ENCODE peak calls at places on chromosomes 4 and X, in ten cellular contexts. X is transverse colon, L is IMR-90, U is dorsolateral prefrontal cortex, Y is aorta, T is right cardiac atrium, Z is GM12865, A is upper lobe of right lung, J is psoas muscle, G is heart left ventricle. Q is an unnamed sample.

GRCh38 chr4:77619408-77619807 is 13.8 kb downstream of the CXCL13 start:
- DNase-seq in X (no peak), L (no peak), U (no peak), Y (no peak), T (no peak), Z (no peak), A (no peak), J (no peak), G (no peak), Q (no peak)

GRCh38 chr4:47577779-47578553 is 92.9 kb downstream of the ATP10D start:
- DNase-seq in X (no peak), L (peak; percentile 17), U (no peak), Y (no peak), T (no peak), Z (no peak), A (no peak), J (no peak), G (peak; percentile 16), Q (no peak)

GRCh38 chr4:112418092-112418491 is 97.9 kb downstream of the NEUROG2 start:
- DNase-seq in X (no peak), L (no peak), U (no peak), Y (no peak), T (no peak), Z (peak; percentile 4), A (no peak), J (no peak), G (no peak), Q (no peak)

GRCh38 chrX:134174273-134174660 is 62.7 kb upstream of the CCDC160 start:
- DNase-seq in X (no peak), L (no peak), U (no peak), Y (no peak), T (no peak), Z (no peak), A (no peak), J (no peak), G (no peak), Q (no peak)

GRCh38 chr4:2907706-2908293 is 55.4 kb downstream of the NOP14 start:
- DNase-seq in X (no peak), L (no peak), U (no peak), Y (no peak), T (no peak), Z (no peak), A (no peak), J (no peak), G (no peak), Q (no peak)

GRCh38 chr4:183987987-183988392 is 82.9 kb downstream of the STOX2 start:
- DNase-seq in X (peak; percentile 61), L (peak; percentile 95), U (peak; percentile 60), Y (peak; percentile 78), T (peak; percentile 76), Z (no peak), A (no peak), J (peak; percentile 77), G (peak; percentile 82), Q (no peak)

GRCh38 chr4:153622093-153622492 is 62.0 kb upstream of the TLR2 start:
- DNase-seq in X (no peak), L (no peak), U (no peak), Y (no peak), T (no peak), Z (no peak), A (no peak), J (no peak), G (no peak), Q (no peak)

GRCh38 chr4:169219440-169219839 is 51.3 kb downstream of the SH3RF1 start:
- DNase-seq in X (no peak), L (no peak), U (no peak), Y (no peak), T (no peak), Z (no peak), A (no peak), J (no peak), G (no peak), Q (no peak)

GRCh38 chr4:183906736-183907651 is 1.9 kb downstream of the STOX2 start:
- DNase-seq in X (no peak), L (no peak), U (peak; percentile 59), Y (no peak), T (peak; percentile 64), Z (no peak), A (peak; percentile 63), J (no peak), G (peak; percentile 15), Q (no peak)

GRCh38 chrX:14496674-14497073 is 32.7 kb upstream of the GLRA2 start:
- DNase-seq in X (no peak), L (no peak), U (no peak), Y (no peak), T (no peak), Z (peak; percentile 5), A (no peak), J (no peak), G (no peak), Q (no peak)

GRCh38 chr4:48780867-48781219 is 764 bp upstream of the FRYL start:
- DNase-seq in X (peak; percentile 60), L (peak; percentile 43), U (no peak), Y (no peak), T (peak; percentile 55), Z (peak; percentile 62), A (no peak), J (no peak), G (peak; percentile 48), Q (no peak)

GRCh38 chr4:38733663-38734062 is 49.1 kb downstream of the TLR10 start:
- DNase-seq in X (no peak), L (no peak), U (no peak), Y (no peak), T (no peak), Z (no peak), A (no peak), J (no peak), G (no peak), Q (no peak)

DNA sequence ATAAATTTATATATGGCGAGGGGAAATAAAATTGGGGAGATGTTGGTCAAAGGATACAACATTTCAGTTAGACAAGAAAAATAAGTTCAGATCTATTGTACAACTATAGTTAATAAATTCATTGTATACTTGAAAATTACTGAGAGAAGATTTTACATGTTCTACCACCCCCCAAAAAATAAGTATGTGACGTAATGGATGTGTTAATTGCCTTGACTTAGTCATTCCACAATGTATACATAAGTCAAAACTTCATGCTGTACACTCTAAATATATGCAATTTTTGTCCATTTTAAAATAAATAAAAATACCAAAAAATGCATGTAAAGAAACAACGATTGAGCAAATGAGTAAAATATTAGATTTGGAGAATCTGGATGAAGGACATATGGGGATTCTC is 1.8 kb downstream of the USP11 start:
- DNase-seq in X (no peak), L (peak; percentile 52), U (no peak), Y (no peak), T (no peak), Z (no peak), A (no peak), J (no peak), G (no peak), Q (no peak)
- H3K4me3 ChIP-seq in X (peak overlapping the region; percentile 83), L (no peak overlapping the region), U (peak overlapping the region; percentile 76), Y (no peak overlapping the region), T (peak overlapping the region; percentile 84), Z (peak overlapping the region; percentile 87), A (peak overlapping the region; percentile 60), J (peak overlapping the region; percentile 71), G (peak overlapping the region; percentile 77), Q (peak overlapping the region; percentile 69)

GRCh38 chr4:26029512-26030131 is 115.6 kb downstream of the SMIM20 start:
- DNase-seq in X (no peak), L (no peak), U (no peak), Y (peak; percentile 83), T (peak; percentile 68), Z (peak; percentile 16), A (no peak), J (no peak), G (no peak), Q (no peak)

GRCh38 chr4:26031704-26032103 is 117.7 kb downstream of the SMIM20 start:
- DNase-seq in X (no peak), L (no peak), U (no peak), Y (no peak), T (no peak), Z (no peak), A (no peak), J (no peak), G (no peak), Q (no peak)

GRCh38 chr4:26028793-26029511 is 114.9 kb downstream of the SMIM20 start:
- DNase-seq in X (peak; percentile 71), L (peak; percentile 58), U (no peak), Y (peak; percentile 93), T (peak; percentile 92), Z (peak; percentile 76), A (peak; percentile 89), J (peak; percentile 83), G (peak; percentile 65), Q (no peak)

GRCh38 chr4:26030780-26031179 is 116.8 kb downstream of the SMIM20 start:
- DNase-seq in X (no peak), L (no peak), U (no peak), Y (no peak), T (no peak), Z (peak; percentile 21), A (no peak), J (no peak), G (no peak), Q (no peak)

DNA sequence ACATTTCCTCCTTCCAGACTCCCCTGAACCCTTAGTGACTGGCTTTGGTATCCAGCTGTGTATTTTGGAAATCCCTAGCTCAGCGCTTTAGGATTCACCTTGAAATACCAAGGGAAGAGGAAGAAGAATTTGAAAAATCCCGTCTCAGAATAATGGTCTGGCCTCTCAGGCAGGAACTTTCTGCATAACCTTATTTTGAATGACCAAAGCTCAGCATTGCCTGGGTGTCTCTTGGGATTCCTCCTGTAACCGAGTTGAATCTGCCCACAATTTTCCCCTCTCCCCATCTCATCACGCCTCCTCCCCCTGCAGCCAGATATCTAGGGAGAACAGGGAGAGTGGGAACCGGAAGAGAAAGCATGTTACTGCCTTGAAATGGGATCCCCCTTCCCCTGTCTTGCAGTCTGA is 116.2 kb downstream of the SMIM20 start:
- DNase-seq in X (no peak), L (no peak), U (no peak), Y (no peak), T (no peak), Z (peak; percentile 26), A (no peak), J (no peak), G (no peak), Q (no peak)
- H3K4me3 ChIP-seq in X (no peak overlapping the region), L (no peak overlapping the region), U (no peak overlapping the region), Y (no peak overlapping the region), T (no peak overlapping the region), Z (no peak overlapping the region), A (no peak overlapping the region), J (no peak overlapping the region), G (no peak overlapping the region), Q (no peak overlapping the region)

DNA sequence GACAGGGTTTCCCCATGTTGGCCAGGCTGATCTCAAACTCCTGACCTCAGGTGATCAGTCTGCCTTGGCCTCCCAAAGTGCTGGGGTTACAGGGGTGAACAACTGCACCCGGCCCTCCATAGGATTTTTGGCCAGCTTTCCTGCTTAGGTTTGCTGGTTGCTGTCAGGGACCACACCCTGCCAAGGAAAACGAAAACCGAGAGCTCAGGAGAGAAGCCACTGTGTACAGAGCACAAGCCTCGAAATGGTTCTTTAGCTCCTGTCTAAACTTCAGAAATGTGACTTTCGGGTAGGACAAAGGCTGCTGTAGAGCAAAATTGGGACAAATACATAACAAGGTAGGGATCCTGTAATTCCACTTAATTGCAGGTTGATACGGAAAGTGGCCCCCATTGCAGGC is 146.3 kb upstream of the ATP6AP2 start:
- DNase-seq in X (no peak), L (no peak), U (no peak), Y (no peak), T (no peak), Z (no peak), A (no peak), J (no peak), G (no peak), Q (no peak)
- H3K4me3 ChIP-seq in X (no peak overlapping the region), L (no peak overlapping the region), U (no peak overlapping the region), Y (no peak overlapping the region), T (no peak overlapping the region), Z (no peak overlapping the region), A (no peak overlapping the region), J (peak overlapping the region; percentile 23), G (peak overlapping the region; percentile 4), Q (no peak overlapping the region)

GRCh38 chr4:46425775-46426400 is 36.0 kb upstream of the GABRA2 start:
- DNase-seq in X (no peak), L (peak; percentile 69), U (no peak), Y (no peak), T (peak; percentile 24), Z (no peak), A (no peak), J (no peak), G (no peak), Q (no peak)
- H3K4me3 ChIP-seq in X (no peak overlapping the region), L (no peak overlapping the region), U (no peak overlapping the region), Y (no peak overlapping the region), T (no peak overlapping the region), Z (no peak overlapping the region), A (no peak overlapping the region), J (no peak overlapping the region), G (no peak overlapping the region), Q (no peak overlapping the region)

Q was measured in Jurkat, Clone E6-1.